ENCODE peak calls at places on chromosomes 5 and 9, in eight cellular contexts. R is esophagus squamous epithelium, J is IMR-90, I is transverse colon, N is spleen, W is right lobe of liver, P is lower leg skin, K is HepG2. Z is an unnamed sample.

GRCh38 chr5:154316223-154316967 is 125.9 kb downstream of the GALNT10 start:
- DNase-seq in P (no peak), W (no peak), K (no peak), I (no peak), R (no peak), N (no peak), J (peak), Z (no peak)

GRCh38 chr5:78162253-78162862 is 132.1 kb downstream of the AP3B1 start:
- DNase-seq in I (no peak), R (no peak), W (no peak), J (peak), P (no peak), K (peak), N (no peak), Z (no peak)

GRCh38 chr9:133472277-133472645 is 6.6 kb downstream of the SLC2A6 start:
- DNase-seq in I (no peak), W (no peak), J (no peak), N (no peak), R (no peak), P (no peak), K (no peak), Z (no peak)

GRCh38 chr9:125816321-125816720 is 69.1 kb downstream of the PBX3 start:
- DNase-seq in P (no peak), I (no peak), K (no peak), R (no peak), J (no peak), W (no peak), N (no peak), Z (no peak)

GRCh38 chr5:65255294-65255693 is 226.4 kb downstream of the ADAMTS6 start:
- DNase-seq in I (no peak), R (no peak), W (no peak), K (no peak), P (no peak), J (no peak), N (no peak), Z (no peak)

GRCh38 chr5:74556631-74557595 is 83.6 kb downstream of the ENC1 start:
- DNase-seq in J (peak), I (no peak), R (no peak), P (no peak), N (no peak), W (no peak), K (no peak), Z (no peak)

GRCh38 chr5:80078921-80079320 is 43.8 kb downstream of the THBS4 start:
- DNase-seq in K (no peak), W (no peak), N (no peak), J (no peak), R (no peak), P (no peak), I (no peak), Z (no peak)

GRCh38 chr5:172725785-172726184 is 45.2 kb downstream of the DUSP1 start:
- DNase-seq in P (no peak), N (peak), J (no peak), W (peak), R (no peak), I (no peak), K (no peak), Z (no peak)

GRCh38 chr5:12614608-12615007 is 710.4 kb upstream of the CTNND2 start:
- DNase-seq in N (no peak), R (no peak), I (no peak), K (no peak), P (no peak), J (no peak), W (no peak), Z (no peak)

GRCh38 chr9:98998441-98999151 is 54.9 kb downstream of the COL15A1 start:
- DNase-seq in W (peak), I (peak), R (no peak), P (peak), N (peak), J (peak), K (peak), Z (peak)

GRCh38 chr9:21096172-21096900 is 18.6 kb upstream of the IFNB1 start:
- DNase-seq in K (no peak), P (no peak), R (no peak), I (no peak), W (no peak), N (no peak), J (peak), Z (peak)

GRCh38 chr9:136578915-136579637 is 33.2 kb upstream of the NOTCH1 start:
- DNase-seq in W (no peak), P (no peak), R (no peak), N (no peak), I (no peak), J (no peak), K (no peak), Z (no peak)

GRCh38 chr9:133657120-133657661 is 21.0 kb downstream of the DBH start:
- DNase-seq in N (no peak), I (no peak), R (no peak), W (no peak), P (no peak), K (no peak), J (peak), Z (peak)

GRCh38 chr5:59813761-59814562 is 79.6 kb downstream of the PDE4D start:
- DNase-seq in K (peak), W (no peak), N (no peak), I (peak), J (peak), R (no peak), P (no peak), Z (no peak)

GRCh38 chr5:63860379-63860778 is 101.9 kb downstream of the HTR1A start:
- DNase-seq in K (no peak), P (no peak), W (no peak), N (no peak), J (no peak), I (no peak), R (no peak), Z (no peak)

GRCh38 chr9:98995059-98995665 is 51.5 kb downstream of the COL15A1 start:
- DNase-seq in J (no peak), K (no peak), R (no peak), W (no peak), I (peak), P (no peak), N (no peak), Z (peak)

GRCh38 chr5:73215891-73216610 is 43.1 kb downstream of the TMEM174 start:
- DNase-seq in W (peak), R (no peak), I (peak), J (peak), P (peak), K (peak), N (peak), Z (peak)

GRCh38 chr9:19689324-19690087 is 99.3 kb downstream of the SLC24A2 start:
- DNase-seq in R (no peak), J (peak), K (no peak), I (no peak), N (no peak), P (no peak), W (no peak), Z (no peak)

GRCh38 chr9:69174645-69175487 is 789 bp downstream of the TJP2 start:
- DNase-seq in I (peak), J (peak), W (peak), R (no peak), K (peak), N (no peak), P (peak), Z (peak)

GRCh38 chr9:17009071-17009470 is 125.8 kb upstream of the CNTLN start:
- DNase-seq in K (no peak), R (no peak), N (no peak), W (no peak), I (no peak), J (no peak), P (no peak), Z (no peak)

DNA sequence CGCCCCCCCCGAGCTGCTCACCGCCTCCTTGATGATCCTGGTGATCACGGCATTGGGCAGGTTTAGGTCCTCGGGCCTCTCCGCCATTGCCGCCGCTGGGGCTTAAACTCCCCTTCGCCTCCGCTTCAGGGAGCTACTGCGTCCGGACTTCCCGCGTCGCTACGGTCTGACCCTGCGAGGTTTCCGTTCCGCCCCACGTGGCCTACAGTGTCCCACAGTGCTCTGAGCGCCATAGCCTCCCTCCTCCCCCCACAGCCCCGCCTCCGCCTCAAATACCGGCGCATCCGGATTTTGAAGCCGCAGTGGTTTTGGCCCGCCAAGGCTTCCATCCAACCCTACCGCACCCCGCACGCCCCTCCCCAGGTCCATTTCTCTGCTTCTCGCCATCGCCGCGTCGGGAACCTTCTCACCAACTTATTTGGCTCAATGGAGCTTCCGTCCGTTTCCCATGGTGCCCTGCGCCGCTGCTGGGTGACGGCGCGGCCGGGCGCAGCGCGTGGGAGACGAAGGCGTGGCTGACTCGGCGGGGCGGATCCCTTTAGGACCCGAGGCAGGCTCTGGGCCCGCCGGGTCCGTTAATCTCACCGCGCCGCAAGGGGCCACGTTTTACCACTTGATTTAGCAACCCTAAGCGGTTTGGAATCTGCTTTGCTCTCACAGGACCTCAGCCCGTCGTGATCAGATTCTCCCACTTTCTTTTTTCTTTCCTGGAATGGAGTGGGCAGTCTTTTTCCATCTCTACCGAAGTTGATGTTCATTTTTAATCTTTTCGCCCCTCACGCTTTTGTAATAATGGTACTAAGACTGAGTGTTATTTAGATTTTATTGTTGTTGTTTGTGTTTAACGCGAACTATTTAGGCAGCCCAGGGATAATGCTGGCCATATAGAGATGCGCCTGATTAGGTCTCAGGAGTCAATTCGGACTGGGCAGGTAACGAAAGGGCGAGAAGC is at the start of the genes C9orf43 and POLE3:
- DNase-seq in K (peak), J (peak), W (peak), I (peak), P (peak), N (peak), R (peak), Z (peak)
- TF ChIP-seq POLR2A in K (peak), J (peak), W (peak), I (peak), P (no peak), N (peak), R (no peak), Z (no peak)

GRCh38 chr5:141650851-141651727 is at the start of gene FCHSD1:
- DNase-seq in N (peak), I (peak), K (peak), J (peak), P (peak), W (peak), R (peak), Z (peak)
- TF ChIP-seq CTCF in N (no peak), I (peak), K (no peak), J (no peak), P (no peak), W (no peak), R (no peak), Z (no peak)

GRCh38 chr9:91359734-91360470 is 1.8 kb downstream of the AUH start:
- DNase-seq in P (no peak), R (no peak), J (no peak), W (no peak), N (no peak), I (no peak), K (no peak), Z (peak)

GRCh38 chr9:91364005-91364404 is 2.3 kb upstream of the AUH start:
- DNase-seq in W (no peak), N (no peak), I (no peak), R (no peak), P (no peak), J (no peak), K (no peak), Z (no peak)

GRCh38 chr9:91362212-91362611 is 494 bp upstream of the AUH start:
- DNase-seq in P (no peak), W (no peak), N (peak), K (no peak), J (no peak), I (no peak), R (no peak), Z (no peak)

GRCh38 chr9:91360551-91361293 is 996 bp downstream of the AUH start:
- DNase-seq in N (no peak), R (no peak), P (no peak), I (no peak), W (no peak), J (no peak), K (no peak), Z (no peak)

DNA sequence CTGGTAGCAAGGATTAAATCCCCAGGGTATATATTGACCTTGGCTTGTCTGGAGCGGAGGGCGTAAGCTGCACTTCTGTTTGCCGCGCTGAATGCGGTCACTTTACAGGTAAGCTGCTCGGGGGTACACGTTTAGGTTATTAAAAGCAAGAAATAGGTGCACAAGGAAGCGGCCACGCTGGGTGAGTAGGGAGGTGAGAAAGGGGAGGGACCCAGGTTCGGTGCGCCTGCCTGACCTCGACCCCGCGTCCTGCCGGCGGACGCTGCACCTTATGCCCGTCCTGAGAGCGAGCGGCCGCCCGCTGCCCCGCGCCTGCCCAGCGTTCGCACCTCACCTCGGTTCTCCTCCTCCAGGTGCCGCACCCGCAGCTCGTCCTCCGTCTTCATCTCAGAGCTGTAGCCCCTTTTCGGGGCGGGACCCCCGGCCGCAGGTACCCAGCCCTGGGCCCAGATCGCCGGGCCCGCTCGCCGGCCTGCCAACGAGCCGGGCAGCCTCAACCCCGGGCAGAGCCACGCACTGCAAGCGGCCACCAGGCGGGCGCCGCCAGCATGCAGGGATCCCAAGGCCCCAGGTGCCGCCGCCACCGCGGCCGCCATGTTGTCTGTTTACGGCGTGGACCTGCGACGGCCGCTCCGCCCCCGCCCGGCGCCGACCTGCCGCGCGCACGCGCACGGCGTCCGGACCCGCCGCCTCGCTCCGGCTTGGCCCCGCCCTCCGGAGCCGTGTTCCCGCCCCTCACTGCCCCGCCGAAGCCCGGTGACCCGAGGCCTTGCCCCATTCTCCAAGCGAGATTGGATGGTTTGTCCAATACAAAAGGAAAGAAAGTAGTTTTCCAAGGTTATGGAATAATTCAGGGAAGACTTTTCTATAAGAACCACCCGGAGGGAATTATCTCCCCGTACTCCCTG is at the start of gene AUH:
- DNase-seq in W (peak), R (peak), J (peak), K (peak), N (peak), P (peak), I (peak), Z (peak)
- TF ChIP-seq POLR2A in W (peak), R (no peak), J (peak), K (peak), N (peak), P (no peak), I (peak), Z (peak)

GRCh38 chr5:128494516-128494915 is 43.5 kb downstream of the FBN2 start:
- DNase-seq in W (no peak), I (no peak), N (no peak), R (no peak), P (no peak), K (no peak), J (no peak), Z (no peak)
- TF ChIP-seq CTCF in W (no peak), I (no peak), N (no peak), R (no peak), P (no peak), K (no peak), J (no peak), Z (no peak)

DNA sequence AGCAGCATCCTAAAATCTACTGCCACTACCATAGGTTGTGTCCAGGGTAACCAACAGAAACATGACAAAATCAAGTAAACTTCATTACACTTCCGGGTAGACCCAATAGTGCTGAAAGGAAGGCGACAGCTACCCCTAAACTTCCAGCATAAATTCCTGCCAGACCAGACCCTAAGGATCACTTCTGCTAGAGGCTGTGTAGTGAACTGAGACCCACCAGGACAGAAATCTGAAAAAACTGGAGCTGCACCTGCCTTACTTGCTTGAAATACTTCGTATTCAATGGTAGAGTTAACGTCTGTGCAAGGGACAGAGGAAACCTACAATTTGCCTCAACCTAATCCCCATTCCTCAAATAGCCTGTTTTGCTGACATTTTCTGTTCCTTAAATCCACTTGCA is 1.0 kb upstream of the SECISBP2 start:
- DNase-seq in I (no peak), R (no peak), J (no peak), W (no peak), P (no peak), N (no peak), K (no peak), Z (no peak)
- TF ChIP-seq POLR2A in I (no peak), R (no peak), J (no peak), W (no peak), P (no peak), N (no peak), K (no peak), Z (no peak)

GRCh38 chr9:118459832-118460425 is 755.7 kb downstream of the TLR4 start:
- DNase-seq in W (no peak), P (no peak), K (no peak), N (no peak), J (no peak), R (no peak), I (peak), Z (no peak)

DNA sequence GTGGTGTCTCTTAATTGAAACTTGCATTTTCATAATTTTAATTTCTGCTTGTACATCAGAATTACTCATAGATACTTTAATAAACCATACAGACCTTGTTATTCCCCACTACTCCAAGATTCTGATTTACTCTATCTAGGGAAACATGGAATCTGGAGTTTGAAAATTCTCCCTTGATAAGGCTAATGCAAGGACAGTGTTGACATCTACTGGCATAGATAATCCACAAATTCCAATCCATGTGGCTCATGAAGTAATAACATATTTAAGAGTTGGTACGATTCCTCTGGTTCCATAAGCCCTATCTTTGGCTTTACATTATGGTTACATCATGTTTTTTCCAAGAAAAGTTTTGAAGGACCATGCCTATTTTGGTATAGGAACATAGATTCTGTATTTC is 759.2 kb downstream of the TLR4 start:
- DNase-seq in W (no peak), P (no peak), J (no peak), N (no peak), I (no peak), K (no peak), R (no peak), Z (no peak)
- TF ChIP-seq CTCF in W (no peak), P (no peak), J (no peak), N (no peak), I (no peak), K (no peak), R (no peak), Z (no peak)

GRCh38 chr9:83960991-83961390 is 19.0 kb downstream of the HNRNPK start:
- DNase-seq in W (no peak), P (no peak), I (no peak), R (no peak), N (no peak), K (no peak), J (no peak), Z (no peak)

GRCh38 chr9:83957029-83957513 is 22.9 kb downstream of the HNRNPK start:
- DNase-seq in P (no peak), W (no peak), J (no peak), K (no peak), I (peak), N (no peak), R (no peak), Z (no peak)

GRCh38 chr9:83959061-83959460 is 21.0 kb downstream of the HNRNPK start:
- DNase-seq in J (peak), W (no peak), N (no peak), I (no peak), R (no peak), K (peak), P (no peak), Z (peak)

GRCh38 chr9:83955985-83956287 is 24.1 kb downstream of the HNRNPK start:
- DNase-seq in J (no peak), P (peak), N (no peak), I (no peak), W (no peak), K (peak), R (no peak), Z (no peak)

GRCh38 chr9:83956288-83957028 is 23.6 kb downstream of the HNRNPK start:
- DNase-seq in K (peak), N (peak), J (no peak), P (peak), R (no peak), W (peak), I (peak), Z (peak)
- TF ChIP-seq POLR2A in K (peak), N (no peak), J (no peak), P (no peak), R (no peak), W (peak), I (peak), Z (no peak)